ENCODE peak calls at places on chromosomes 13 and 19, in six cellular contexts. D, T, H, G, Y and U are unnamed samples. For H3K9me3 and H3K27me3, the result is how much of the 10 kb centered on the place peaks cover.

GRCh38 chr13:46168341-46168740 is 13.6 kb downstream of the LCP1 start:
- DNase-seq in D (peak), G (no peak), Y (no peak), T (peak), H (peak), U (peak)

GRCh38 chr19:48969276-48970138 is 4.4 kb downstream of the FTL start:
- DNase-seq in D (no peak), Y (no peak), G (no peak), H (peak), T (no peak), U (no peak)

GRCh38 chr13:43981512-43982301 is 102.0 kb downstream of the LACC1 start:
- DNase-seq in T (no peak), H (no peak), D (no peak), G (no peak), Y (no peak), U (no peak)

GRCh38 chr13:100338265-100338664 is 249.4 kb downstream of the PCCA start:
- DNase-seq in T (no peak), G (no peak), Y (no peak), H (no peak), D (no peak), U (no peak)

GRCh38 chr13:48560657-48561337 is 27.9 kb upstream of the RCBTB2 start:
- DNase-seq in D (no peak), G (no peak), Y (no peak), T (no peak), H (no peak), U (no peak)

GRCh38 chr13:101289764-101290163 is 126.5 kb downstream of the NALCN start:
- DNase-seq in D (no peak), H (peak), G (peak), T (no peak), Y (peak), U (no peak)

GRCh38 chr19:17581211-17581874 is 25.9 kb downstream of the COLGALT1 start:
- DNase-seq in T (no peak), D (no peak), G (no peak), Y (no peak), H (no peak), U (no peak)

GRCh38 chr13:79340490-79340889 is 65.6 kb downstream of the RBM26 start:
- DNase-seq in Y (no peak), D (no peak), G (no peak), T (no peak), H (no peak), U (no peak)

GRCh38 chr13:111531505-111531904 is 211.1 kb downstream of the TEX29 start:
- DNase-seq in D (no peak), G (no peak), H (peak), T (no peak), Y (no peak), U (no peak)

GRCh38 chr19:16023558-16023915 is 52.8 kb upstream of the TPM4 start:
- DNase-seq in H (no peak), T (no peak), D (no peak), Y (no peak), G (no peak), U (no peak)

GRCh38 chr13:21834511-21834910 is 163.6 kb downstream of the FGF9 start:
- DNase-seq in G (no peak), D (no peak), H (no peak), T (no peak), Y (no peak), U (no peak)

GRCh38 chr13:53104120-53104519 is 75.5 kb downstream of the OLFM4 start:
- DNase-seq in D (no peak), Y (no peak), H (no peak), T (no peak), G (no peak), U (no peak)

GRCh38 chr13:47832458-47832972 is 168.6 kb downstream of the SUCLA2 start:
- DNase-seq in D (no peak), H (no peak), G (no peak), T (no peak), Y (no peak), U (no peak)

GRCh38 chr19:18967358-18968146 is 26.5 kb upstream of the HOMER3 start:
- DNase-seq in Y (no peak), D (peak), H (peak), G (no peak), T (peak), U (no peak)

GRCh38 chr19:36488816-36489138 is 584 bp downstream of the ZNF566 start:
- DNase-seq in H (no peak), G (no peak), Y (peak), D (no peak), T (no peak), U (no peak)

GRCh38 chr13:22944378-22944777 is 236.4 kb upstream of the SGCG start:
- DNase-seq in G (no peak), D (no peak), T (no peak), H (no peak), Y (no peak), U (no peak)

GRCh38 chr19:5036733-5037681 is 68.1 kb downstream of the KDM4B start:
- DNase-seq in G (no peak), D (no peak), Y (no peak), T (no peak), H (peak), U (no peak)

GRCh38 chr13:51874651-51875050 is 12.9 kb downstream of the CCDC70 start:
- DNase-seq in H (no peak), Y (peak), T (peak), D (no peak), G (no peak), U (no peak)

GRCh38 chr13:41254902-41255301 is 8.5 kb downstream of the MTRF1 start:
- DNase-seq in H (no peak), G (no peak), D (no peak), T (no peak), Y (no peak), U (no peak)

GRCh38 chr19:18501351-18501750 is 20.5 kb downstream of the ELL start:
- DNase-seq in G (no peak), H (no peak), T (no peak), Y (no peak), D (no peak), U (no peak)

GRCh38 chr13:48320906-48321510 is 17.5 kb downstream of the RB1 start:
- DNase-seq in H (no peak), T (no peak), Y (no peak), G (no peak), D (no peak), U (no peak)

GRCh38 chr19:5696196-5697021 is 6.3 kb downstream of the RPL36 start:
- DNase-seq in D (no peak), G (no peak), Y (no peak), H (no peak), T (no peak), U (no peak)

GRCh38 chr13:109451726-109452125 is 334.7 kb downstream of the IRS2 start:
- DNase-seq in D (no peak), G (no peak), T (no peak), Y (peak), H (no peak), U (no peak)

GRCh38 chr19:4089946-4090345 is 23.2 kb upstream of the ZBTB7A start:
- DNase-seq in D (peak), Y (no peak), H (no peak), G (no peak), T (no peak), U (no peak)

GRCh38 chr13:99605417-99606321 is 104.4 kb downstream of the TM9SF2 start:
- DNase-seq in G (no peak), H (peak), Y (peak), D (peak), T (peak), U (peak)

GRCh38 chr13:101875717-101876393 is 423.4 kb downstream of the ITGBL1 start:
- DNase-seq in T (no peak), H (peak), Y (no peak), G (peak), D (no peak), U (no peak)

GRCh38 chr19:18051887-18052286 is 34.8 kb downstream of the IL12RB1 start:
- DNase-seq in Y (no peak), T (peak), D (peak), G (no peak), H (peak), U (no peak)

GRCh38 chr19:53394522-53394973 is 401 bp upstream of the ZNF765 start:
- DNase-seq in H (peak), T (peak), D (peak), Y (peak), G (no peak), U (no peak)

GRCh38 chr13:102300379-102300778 is 101.5 kb downstream of the FGF14 start:
- DNase-seq in Y (no peak), G (no peak), D (no peak), H (no peak), T (no peak), U (no peak)

GRCh38 chr19:53008061-53008778 is 5.5 kb upstream of the ERVV-1 start:
- DNase-seq in D (no peak), Y (no peak), G (no peak), T (no peak), H (no peak), U (no peak)

GRCh38 chr13:98507060-98507797 is 69.7 kb downstream of the STK24 start:
- DNase-seq in H (peak), D (peak), T (peak), Y (peak), G (no peak), U (no peak)

GRCh38 chr13:40318366-40318765 is 348.1 kb downstream of the FOXO1 start:
- DNase-seq in Y (no peak), T (no peak), G (no peak), H (peak), D (peak), U (no peak)

GRCh38 chr13:113810640-113811039 is 51.6 kb downstream of the TMEM255B start:
- DNase-seq in D (no peak), T (no peak), G (no peak), H (no peak), Y (no peak), U (no peak)
- H3K9me3 ChIP-seq in D (under half), T (under half), G (under half), H (under half), Y (under half), U (under half)

GRCh38 chr19:40511487-40511886 is 44.7 kb downstream of the SPTBN4 start:
- DNase-seq in H (no peak), T (no peak), D (no peak), G (no peak), Y (no peak), U (no peak)

GRCh38 chr19:40513741-40514315 is 47.0 kb downstream of the SPTBN4 start:
- DNase-seq in Y (no peak), G (no peak), H (no peak), T (no peak), D (no peak), U (no peak)

GRCh38 chr19:40512473-40513344 is 45.9 kb downstream of the SPTBN4 start:
- DNase-seq in H (peak), D (no peak), Y (peak), T (no peak), G (no peak), U (no peak)

GRCh38 chr19:40512110-40512472 is 45.3 kb downstream of the SPTBN4 start:
- DNase-seq in G (no peak), T (no peak), H (no peak), Y (no peak), D (no peak), U (no peak)

DNA sequence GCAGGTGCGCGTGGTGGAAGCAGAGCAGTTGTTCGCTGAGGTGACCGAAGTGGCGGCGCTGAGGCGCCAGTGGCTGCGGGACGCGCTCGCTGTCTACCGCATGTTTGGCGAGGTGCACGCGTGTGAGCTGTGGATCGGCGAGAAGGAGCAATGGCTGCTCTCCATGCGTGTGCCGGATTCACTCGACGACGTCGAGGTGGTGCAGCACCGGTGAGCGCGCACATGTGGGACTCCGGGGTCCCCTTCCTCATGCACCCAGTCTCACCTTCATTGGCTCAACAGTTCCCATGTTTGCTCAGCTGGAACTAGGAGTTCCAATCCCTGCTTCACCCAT is 46.5 kb downstream of the SPTBN4 start:
- DNase-seq in D (no peak), T (no peak), H (no peak), G (no peak), Y (no peak), U (no peak)
- H3K27me3 ChIP-seq in D (under half), T (under half), H (under half), G (under half), Y (half or more), U (under half)

GRCh38 chr19:58055483-58055874 is 3.6 kb upstream of the ZNF135 start:
- DNase-seq in D (no peak), Y (no peak), T (no peak), H (peak), G (no peak), U (no peak)

GRCh38 chr19:58056261-58056660 is 2.8 kb upstream of the ZNF135 start:
- DNase-seq in H (no peak), D (no peak), Y (no peak), G (no peak), T (no peak), U (no peak)

GRCh38 chr19:58054792-58055482 is 4.1 kb upstream of the ZNF135 start:
- DNase-seq in T (no peak), Y (peak), G (no peak), H (peak), D (peak), U (no peak)

GRCh38 chr19:58058428-58058827 is 654 bp upstream of the ZNF135 start:
- DNase-seq in Y (peak), H (no peak), T (no peak), D (no peak), G (no peak), U (no peak)

DNA sequence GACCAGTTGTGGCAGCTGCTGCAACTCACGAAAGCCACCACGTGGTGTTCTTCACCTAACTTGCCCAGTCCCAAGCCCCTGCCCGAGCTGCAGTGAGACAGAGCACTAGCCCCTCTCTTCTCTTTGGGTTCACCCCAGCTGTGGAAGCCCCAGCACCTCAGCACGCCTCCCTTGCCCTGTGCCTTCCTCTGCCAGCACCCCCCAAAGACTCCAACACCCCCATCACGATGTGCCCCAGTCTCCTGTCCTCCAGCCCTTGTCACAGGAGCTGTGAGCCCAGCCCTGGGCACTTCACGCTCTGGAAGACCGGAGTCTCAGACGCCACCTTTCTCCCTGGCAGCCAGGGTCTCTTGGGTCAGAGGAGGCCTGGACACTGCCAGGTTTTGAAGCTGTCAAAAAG is 2.2 kb upstream of the ZNF135 start:
- DNase-seq in G (no peak), H (no peak), Y (no peak), D (no peak), T (no peak), U (no peak)
- H3K9me3 ChIP-seq in G (half or more), H (under half), Y (under half), D (under half), T (under half), U (under half)

GRCh38 chr19:30374791-30375650 is 2.8 kb downstream of the ZNF536 start:
- DNase-seq in Y (peak), T (peak), D (no peak), G (no peak), H (peak), U (no peak)

GRCh38 chr19:30373593-30373992 is 1.4 kb downstream of the ZNF536 start:
- DNase-seq in T (no peak), H (no peak), D (no peak), Y (peak), G (no peak), U (no peak)

GRCh38 chr19:30369833-30370232 is 2.4 kb upstream of the ZNF536 start:
- DNase-seq in G (no peak), Y (no peak), D (no peak), H (no peak), T (no peak), U (no peak)

GRCh38 chr19:30371960-30372824 is at the start of gene ZNF536:
- DNase-seq in T (no peak), D (no peak), G (no peak), Y (peak), H (no peak), U (no peak)

DNA sequence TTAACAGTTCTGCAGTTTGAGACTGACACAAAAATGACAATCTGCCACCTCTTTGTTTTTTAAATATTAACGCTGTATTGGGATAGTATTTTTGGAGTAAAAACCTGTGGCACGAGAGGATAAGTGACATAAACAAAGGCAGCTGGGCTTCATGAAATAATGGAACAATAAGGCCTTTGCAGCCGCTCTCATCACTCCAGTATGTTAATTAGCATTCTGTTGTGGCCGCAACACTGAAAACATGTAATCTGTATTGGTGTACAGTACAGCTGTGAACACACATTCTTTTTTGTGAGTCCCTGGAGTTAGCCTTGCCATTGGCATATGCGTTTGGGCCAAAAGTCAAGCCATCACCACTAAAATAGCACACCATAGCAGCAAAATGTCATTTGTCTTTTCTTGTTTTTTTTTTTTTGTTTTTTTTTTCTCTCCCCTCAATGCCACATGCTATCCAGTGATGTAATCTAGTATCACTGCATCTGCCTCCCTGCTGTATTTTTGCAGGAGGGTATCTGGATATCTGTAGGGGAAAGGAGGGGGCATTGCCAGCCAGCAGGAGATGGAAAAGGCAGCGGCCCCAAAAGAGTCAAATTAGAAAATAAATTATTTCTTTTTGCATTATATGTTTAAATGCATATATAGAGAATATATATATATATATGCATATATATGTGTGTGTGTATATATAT is 883 bp upstream of the ZNF536 start:
- DNase-seq in Y (no peak), G (no peak), H (no peak), D (no peak), T (no peak), U (no peak)
- H3K27me3 ChIP-seq in Y (under half), G (under half), H (under half), D (under half), T (under half), U (under half)

GRCh38 chr19:58265100-58265499 is 13.7 kb upstream of the ZNF8 start:
- DNase-seq in H (no peak), D (no peak), G (no peak), T (no peak), Y (no peak), U (no peak)
- H3K9me3 ChIP-seq in H (under half), D (half or more), G (half or more), T (half or more), Y (half or more), U (half or more)

DNA sequence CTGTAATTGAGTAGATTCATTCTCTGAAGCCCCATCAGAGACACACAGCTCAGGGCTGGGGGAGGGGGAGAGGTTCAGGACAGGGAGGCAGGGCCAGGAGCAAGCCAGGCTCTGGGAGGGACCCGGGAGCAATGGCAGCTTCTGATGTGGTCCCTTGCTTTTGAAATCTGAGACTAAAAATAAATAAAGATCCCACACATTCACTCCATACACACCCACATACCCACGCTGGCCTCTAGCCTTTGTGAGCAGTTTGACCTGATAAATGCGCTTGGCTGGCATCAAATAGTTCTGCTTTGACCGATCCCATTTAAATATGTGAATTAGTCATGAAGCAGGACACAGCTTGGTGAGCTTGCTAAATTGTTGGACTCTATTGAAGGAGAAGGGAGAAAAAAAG is 32.9 kb downstream of the GSX1 start:
- DNase-seq in Y (peak), T (no peak), D (no peak), G (no peak), H (no peak), U (no peak)
- H3K27me3 ChIP-seq in Y (half or more), T (under half), D (under half), G (under half), H (half or more), U (under half)

DNA sequence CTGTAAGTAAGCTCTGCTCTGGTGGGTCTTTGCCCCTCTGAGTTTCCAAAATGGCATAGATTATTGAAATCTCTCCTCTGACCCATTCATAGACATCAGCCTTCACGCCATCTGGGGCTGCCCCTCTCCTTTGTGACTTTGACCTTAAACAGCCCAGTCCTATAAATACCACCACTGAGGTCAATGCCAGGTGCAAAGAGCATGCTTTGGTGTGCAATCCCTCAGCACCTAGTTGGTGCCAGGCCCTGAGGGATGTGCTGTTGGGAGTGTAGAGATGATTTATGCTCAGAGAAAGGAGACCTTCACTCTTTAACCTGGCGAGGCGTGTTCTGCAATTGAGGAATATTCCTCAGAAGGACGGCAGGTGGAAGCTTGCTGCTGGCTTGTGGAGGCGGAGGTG is 121.7 kb upstream of the TSHZ3 start:
- DNase-seq in Y (no peak), G (no peak), H (no peak), T (no peak), D (no peak), U (no peak)
- H3K9me3 ChIP-seq in Y (under half), G (under half), H (under half), T (under half), D (under half), U (under half)

GRCh38 chr13:27810461-27810860 is 18.2 kb downstream of the GSX1 start:
- DNase-seq in Y (no peak), T (no peak), D (no peak), G (no peak), H (no peak), U (no peak)
- H3K27me3 ChIP-seq in Y (half or more), T (under half), D (under half), G (under half), H (under half), U (under half)

GRCh38 chr19:23366437-23366836 is 28.8 kb downstream of the ZNF91 start:
- DNase-seq in G (no peak), D (no peak), H (no peak), T (no peak), Y (no peak), U (no peak)

DNA sequence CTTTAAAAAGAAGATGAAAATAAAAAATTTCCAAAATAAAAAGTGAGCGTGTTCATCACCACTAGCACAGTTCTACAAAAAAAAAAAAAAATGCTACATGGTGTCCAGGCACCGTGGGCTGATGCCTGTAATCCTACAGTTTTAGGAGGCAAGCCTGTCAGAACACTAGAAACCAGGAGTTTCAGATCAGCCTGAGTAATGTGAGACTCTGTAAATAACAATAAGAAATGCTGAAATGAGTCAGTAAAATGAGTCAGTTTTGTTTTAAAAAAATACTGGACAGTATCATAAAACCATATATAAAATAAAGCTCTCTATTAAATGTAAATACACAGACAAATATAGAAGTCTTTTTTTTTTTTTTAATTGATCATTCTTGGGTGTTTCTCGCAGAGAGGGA is 30.0 kb downstream of the ZNF91 start:
- DNase-seq in H (no peak), Y (no peak), G (no peak), D (no peak), T (no peak), U (no peak)
- H3K9me3 ChIP-seq in H (under half), Y (half or more), G (under half), D (half or more), T (half or more), U (under half)

GRCh38 chr13:32017449-32017848 is 14.1 kb upstream of the FRY start:
- DNase-seq in G (no peak), Y (no peak), H (no peak), T (no peak), D (no peak), U (no peak)
- H3K27me3 ChIP-seq in G (under half), Y (under half), H (under half), T (under half), D (under half), U (under half)